ENCODE peak calls at places on chromosomes 2 and 18, in ten cellular contexts. N is left lung; R is osteoblast; V is Caco-2; E is GM23338; X is sigmoid colon; Z is effector memory CD4-positive, alpha-beta T cell; J is neural progenitor cell; Y is left ventricle myocardium inferior; W is WERI-Rb-1. I is an unnamed sample. For H3K36me3 and H3K27me3, the result is how much of the 10 kb centered on the place peaks cover.

GRCh38 chr2:26848336-26849055 is 564 bp downstream of the DPYSL5 start:
- DNase-seq in N (no peak), R (peak), V (peak), E (peak), X (no peak), Z (no peak), J (peak), Y (no peak), W (peak), I (peak)

GRCh38 chr18:907880-908512 is 3.3 kb downstream of the ADCYAP1 start:
- DNase-seq in N (peak), R (peak), V (no peak), E (peak), X (no peak), Z (no peak), J (peak), Y (no peak), W (peak), I (peak)

GRCh38 chr2:16861154-16861929 is 195.7 kb upstream of the CYRIA start:
- DNase-seq in N (no peak), R (peak), V (no peak), E (no peak), X (no peak), Z (no peak), J (no peak), Y (no peak), W (no peak), I (no peak)

GRCh38 chr18:23105030-23105429 is 30.3 kb upstream of the CABLES1 start:
- DNase-seq in N (no peak), R (no peak), V (no peak), E (no peak), X (no peak), Z (no peak), J (no peak), Y (no peak), W (no peak), I (no peak)

GRCh38 chr18:9808530-9809241 is 77.1 kb upstream of the TXNDC2 start:
- DNase-seq in N (no peak), R (no peak), V (peak), E (peak), X (peak), Z (no peak), J (peak), Y (peak), W (no peak), I (peak)

GRCh38 chr2:240561325-240561971 is 1.3 kb downstream of the DUSP28 start:
- DNase-seq in N (no peak), R (no peak), V (no peak), E (no peak), X (peak), Z (no peak), J (no peak), Y (no peak), W (no peak), I (no peak)

GRCh38 chr2:157751462-157752058 is 122.9 kb upstream of the ACVR1C start:
- DNase-seq in N (no peak), R (no peak), V (peak), E (peak), X (no peak), Z (no peak), J (peak), Y (no peak), W (peak), I (no peak)

GRCh38 chr2:157825885-157826284 is 50.2 kb downstream of the ACVR1 start:
- DNase-seq in N (no peak), R (no peak), V (peak), E (no peak), X (no peak), Z (no peak), J (peak), Y (no peak), W (peak), I (no peak)

GRCh38 chr2:181785677-181786344 is 105.5 kb upstream of the NEUROD1 start:
- DNase-seq in N (no peak), R (peak), V (no peak), E (no peak), X (no peak), Z (no peak), J (no peak), Y (no peak), W (no peak), I (no peak)

GRCh38 chr2:101272045-101272784 is 19.5 kb downstream of the CNOT11 start:
- DNase-seq in N (no peak), R (no peak), V (no peak), E (no peak), X (no peak), Z (no peak), J (no peak), Y (no peak), W (no peak), I (no peak)

GRCh38 chr2:232667989-232668583 is 29.0 kb upstream of the GIGYF2 start:
- DNase-seq in N (no peak), R (no peak), V (no peak), E (no peak), X (no peak), Z (no peak), J (peak), Y (no peak), W (no peak), I (peak)

GRCh38 chr2:212752730-212753351 is 214.2 kb upstream of the ERBB4 start:
- DNase-seq in N (no peak), R (no peak), V (no peak), E (peak), X (no peak), Z (no peak), J (peak), Y (no peak), W (no peak), I (peak)

GRCh38 chr18:48220146-48220499 is 189.1 kb downstream of the ZBTB7C start:
- DNase-seq in N (no peak), R (no peak), V (no peak), E (no peak), X (no peak), Z (no peak), J (no peak), Y (no peak), W (no peak), I (no peak)

GRCh38 chr2:84879595-84880394 is 1.1 kb downstream of the TRABD2A start:
- DNase-seq in N (no peak), R (peak), V (no peak), E (peak), X (no peak), Z (no peak), J (peak), Y (no peak), W (no peak), I (peak)

GRCh38 chr2:240584486-240585031 is 2.0 kb upstream of the CAPN10 start:
- DNase-seq in N (no peak), R (peak), V (no peak), E (peak), X (no peak), Z (no peak), J (peak), Y (peak), W (peak), I (peak)

DNA sequence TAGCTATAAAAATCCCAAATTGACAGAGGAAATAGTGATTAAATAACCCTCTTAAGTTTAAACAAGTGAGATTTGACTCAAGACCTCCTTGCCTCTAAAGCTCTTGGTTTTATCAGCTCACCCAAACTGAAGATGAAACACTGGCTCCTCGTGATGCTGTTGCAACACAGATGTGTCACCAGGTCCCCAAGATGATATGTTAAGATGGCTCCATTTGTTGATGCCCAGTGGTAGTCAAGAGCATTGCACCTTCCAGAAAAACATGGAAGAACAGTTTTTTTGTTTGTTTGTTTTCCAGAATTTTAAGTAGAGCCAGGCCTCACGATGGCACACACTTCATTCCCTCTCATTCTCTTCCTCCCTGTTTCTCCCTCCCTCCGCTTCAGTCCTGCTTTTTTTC is 399.8 kb downstream of the TXNL1 start:
- DNase-seq in N (no peak), R (no peak), V (no peak), E (peak), X (no peak), Z (no peak), J (no peak), Y (no peak), W (no peak), I (no peak)
- H3K36me3 ChIP-seq in N (under half), R (under half), V (under half), E (under half), X (under half), Z (under half), J (under half), Y (under half), W (under half), I (under half)

DNA sequence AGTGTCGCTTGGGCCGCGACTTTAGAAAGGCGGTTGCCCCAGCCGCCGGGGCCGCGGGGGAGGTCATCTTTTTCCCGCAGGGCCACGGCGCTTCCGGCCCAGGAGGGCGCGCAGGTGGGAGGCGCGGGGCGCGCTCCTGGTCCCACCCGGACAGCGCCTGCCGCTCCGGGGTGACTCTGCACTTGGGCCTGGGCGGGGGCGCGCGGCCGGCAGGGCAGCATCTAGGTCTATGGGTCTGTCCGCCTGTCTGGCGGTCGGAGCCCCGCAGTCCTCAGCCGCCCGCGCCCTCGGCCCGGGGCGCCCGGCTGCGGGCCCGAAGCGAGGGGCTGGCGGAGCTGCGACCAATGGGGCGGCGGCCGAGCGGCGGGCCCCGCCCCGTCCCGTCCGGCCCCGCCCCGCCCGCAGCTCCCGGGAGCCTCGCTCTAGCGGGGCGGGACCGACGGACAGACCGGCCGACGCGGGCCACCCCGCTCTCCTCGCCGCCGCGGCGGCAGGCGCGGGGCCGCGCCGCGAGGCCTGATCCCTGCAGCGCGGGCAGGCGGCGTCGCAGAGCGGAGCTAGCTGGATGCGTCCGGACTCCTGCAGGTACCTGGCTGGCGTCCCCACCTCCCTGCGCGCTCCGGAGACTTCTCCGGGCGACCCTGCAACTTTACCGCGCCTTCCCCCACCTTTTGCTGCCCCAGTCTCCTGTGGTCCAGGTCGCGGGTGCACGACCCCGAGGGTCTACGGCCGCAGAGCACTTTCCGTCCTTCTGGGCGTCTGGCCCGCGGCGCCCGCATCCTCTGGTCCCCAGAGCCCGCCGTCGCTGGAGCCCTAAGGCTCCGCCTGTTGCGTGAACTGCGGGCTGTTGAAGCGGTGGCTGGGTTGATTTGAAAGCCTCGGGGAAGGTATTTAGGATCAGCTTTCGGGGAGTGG is at the start of gene KCNS3:
- DNase-seq in N (peak), R (peak), V (peak), E (peak), X (peak), Z (no peak), J (peak), Y (peak), W (peak), I (peak)
- H3K4me3 ChIP-seq in N (peak), R (peak), V (peak), E (peak), X (peak), Z (peak), J (peak), Y (peak), W (peak), I (peak)

DNA sequence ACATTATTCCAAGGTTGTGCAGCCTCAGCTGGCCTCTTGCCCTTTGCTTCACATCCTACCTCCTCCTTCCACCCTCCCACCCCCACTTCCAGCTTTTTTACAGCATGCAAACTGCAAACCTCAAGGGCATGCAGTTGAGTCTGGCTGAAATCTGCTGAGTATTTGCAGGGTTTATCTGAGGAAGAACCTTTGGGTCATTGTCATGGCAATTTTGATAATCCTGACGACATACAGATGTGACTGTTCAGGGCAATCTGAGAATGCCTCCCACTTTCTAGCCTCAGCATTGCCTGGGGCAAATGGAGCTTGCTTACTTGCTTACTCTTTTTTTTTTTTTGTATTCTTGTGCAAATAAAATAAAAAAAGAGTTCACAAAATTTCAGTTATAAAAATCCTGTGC is 23.5 kb upstream of the LHCGR start:
- DNase-seq in N (no peak), R (peak), V (no peak), E (no peak), X (no peak), Z (no peak), J (no peak), Y (no peak), W (no peak), I (no peak)
- H3K27me3 ChIP-seq in N (under half), R (under half), V (under half), E (under half), X (under half), Z (under half), J (under half), Y (under half), W (under half), I (under half)

DNA sequence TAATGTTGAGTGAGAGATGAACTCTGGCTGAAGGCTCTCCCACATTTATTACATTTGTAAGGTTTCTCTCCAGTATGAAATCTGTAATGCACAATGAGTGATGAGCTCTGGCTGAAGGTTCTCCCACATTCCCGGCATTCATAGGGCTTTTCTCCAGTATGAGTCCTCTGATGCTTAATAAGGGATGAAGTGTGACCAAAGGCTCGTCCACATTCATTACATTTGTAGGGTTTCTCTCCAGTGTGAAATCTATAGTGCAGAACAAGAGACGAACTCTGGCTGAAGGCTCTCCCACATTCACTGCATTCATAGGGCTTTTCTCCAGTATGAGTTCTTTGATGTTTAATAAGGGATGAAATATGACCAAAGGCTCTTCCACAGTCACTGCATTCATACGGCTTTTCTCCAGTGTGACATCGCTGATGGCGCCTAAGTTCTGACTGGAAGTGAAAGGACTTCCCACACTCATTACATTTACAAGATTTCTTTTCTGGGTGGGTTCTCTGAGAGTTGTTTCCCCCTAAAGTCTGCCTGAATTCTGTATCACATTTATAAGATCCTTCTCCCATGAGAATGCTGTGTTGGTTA is 10.2 kb downstream of the ZNF514 start:
- DNase-seq in N (no peak), R (no peak), V (no peak), E (no peak), X (no peak), Z (no peak), J (no peak), Y (no peak), W (no peak), I (no peak)
- H3K36me3 ChIP-seq in N (under half), R (half or more), V (under half), E (under half), X (under half), Z (under half), J (half or more), Y (half or more), W (half or more), I (under half)

GRCh38 chr18:5538541-5538940 is 5.3 kb downstream of the EPB41L3 start:
- DNase-seq in N (no peak), R (no peak), V (no peak), E (peak), X (no peak), Z (no peak), J (peak), Y (no peak), W (no peak), I (peak)

GRCh38 chr18:5543854-5544389 is at the start of gene EPB41L3:
- DNase-seq in N (peak), R (no peak), V (no peak), E (peak), X (peak), Z (no peak), J (peak), Y (peak), W (peak), I (peak)

GRCh38 chr18:5543036-5543671 is 643 bp downstream of the EPB41L3 start:
- DNase-seq in N (peak), R (no peak), V (no peak), E (peak), X (peak), Z (no peak), J (peak), Y (no peak), W (peak), I (peak)

GRCh38 chr18:5546660-5547059 is 2.9 kb upstream of the EPB41L3 start:
- DNase-seq in N (no peak), R (no peak), V (peak), E (peak), X (no peak), Z (no peak), J (peak), Y (no peak), W (peak), I (peak)

DNA sequence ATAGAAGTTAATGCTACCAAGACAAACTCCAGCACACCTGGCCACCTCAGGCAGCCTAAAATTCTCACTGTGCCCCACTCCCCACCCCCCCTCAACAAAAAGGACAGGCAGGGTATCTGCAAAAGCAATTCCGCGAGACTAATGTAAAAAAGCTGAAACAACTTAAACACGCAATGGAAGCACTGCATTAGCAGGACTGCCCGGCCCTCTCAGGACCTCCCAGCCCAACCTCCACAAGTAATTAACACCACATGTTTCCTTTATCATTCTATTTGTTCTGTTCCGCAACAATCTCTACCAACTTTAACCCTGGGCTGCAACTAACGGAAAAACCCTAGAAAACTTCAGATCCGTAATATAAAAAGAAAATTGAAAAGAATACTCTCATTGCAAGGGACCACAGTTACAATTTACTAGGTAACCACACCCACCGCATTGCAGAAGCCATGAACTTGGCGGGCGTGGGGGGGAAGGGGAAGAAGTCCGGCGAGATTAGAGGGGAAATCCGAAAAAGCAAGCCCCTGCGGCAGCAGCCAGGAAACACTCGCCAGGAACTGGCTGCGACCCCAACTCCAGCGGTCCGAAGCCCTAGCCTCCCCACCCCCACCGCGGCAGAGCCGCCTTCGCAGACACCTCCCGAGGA is 1.3 kb downstream of the EPB41L3 start:
- DNase-seq in N (no peak), R (no peak), V (peak), E (peak), X (peak), Z (no peak), J (peak), Y (no peak), W (peak), I (peak)
- H3K4me3 ChIP-seq in N (peak), R (no peak), V (peak), E (peak), X (peak), Z (no peak), J (peak), Y (peak), W (peak), I (peak)

DNA sequence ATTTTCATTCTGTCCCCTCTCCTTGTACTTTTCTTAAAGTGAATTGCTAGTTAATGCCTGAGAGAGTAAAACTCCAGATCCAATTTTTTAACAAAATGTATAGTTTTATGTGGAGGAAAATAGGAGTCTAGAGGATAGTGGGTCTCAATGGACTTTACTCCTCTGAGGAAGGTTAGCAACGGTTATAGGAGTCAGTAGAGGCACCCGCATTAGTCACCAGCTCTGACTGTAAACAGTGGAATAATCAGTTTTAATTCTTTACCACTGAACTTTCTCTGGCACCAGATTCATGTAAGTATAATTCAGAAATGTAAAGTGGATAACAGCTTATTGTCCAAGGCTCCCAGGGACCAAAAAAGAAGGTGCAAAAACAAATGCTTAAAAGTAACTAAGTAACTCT is 38.7 kb upstream of the HNMT start:
- DNase-seq in N (no peak), R (no peak), V (no peak), E (no peak), X (no peak), Z (no peak), J (no peak), Y (no peak), W (no peak), I (no peak)
- H3K27me3 ChIP-seq in N (under half), R (under half), V (under half), E (under half), X (under half), Z (under half), J (under half), Y (under half), W (under half), I (under half)

DNA sequence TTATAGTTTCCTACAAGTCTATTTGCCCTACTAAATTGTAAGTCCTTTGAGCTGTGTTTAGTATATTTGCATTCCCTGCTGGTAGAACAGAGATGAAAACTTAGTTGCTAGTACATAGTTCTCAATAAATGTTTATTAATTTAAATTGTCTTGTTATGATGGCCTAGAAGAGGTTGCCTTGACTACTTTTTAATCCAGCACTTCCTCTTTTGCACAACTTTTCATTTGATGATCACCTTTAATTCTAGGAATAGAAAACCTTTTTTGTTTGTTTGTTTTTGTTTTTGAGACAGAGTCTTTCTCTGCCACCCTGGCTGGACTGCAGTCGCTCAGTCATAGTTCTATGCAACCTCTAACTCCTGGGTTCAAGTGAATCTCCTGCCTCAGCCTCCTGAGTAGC is 6.7 kb downstream of the CFAP36 start:
- DNase-seq in N (no peak), R (no peak), V (no peak), E (no peak), X (no peak), Z (no peak), J (no peak), Y (no peak), W (no peak), I (no peak)
- H3K36me3 ChIP-seq in N (under half), R (half or more), V (under half), E (under half), X (under half), Z (under half), J (under half), Y (half or more), W (half or more), I (under half)

I was measured in H7.